ENCODE peak calls at places on chromosomes 3 and 15, in five cellular contexts. T, V, I, U and R are unnamed samples.

GRCh38 chr15:99051308-99051707 is 43.7 kb upstream of the PGPEP1L start:
- DNase-seq in I (no peak), V (no peak), U (no peak), T (no peak), R (no peak)

GRCh38 chr15:45705510-45706473 is 71.0 kb downstream of the SQOR start:
- DNase-seq in I (peak; percentile 62), V (peak; percentile 84), T (no peak), U (peak; percentile 48), R (no peak)

GRCh38 chr3:142288032-142288638 is 62.8 kb upstream of the GK5 start:
- DNase-seq in T (no peak), V (peak; percentile 20), U (no peak), I (no peak), R (no peak)

GRCh38 chr15:42711746-42712145 is 25.2 kb downstream of the CDAN1 start:
- DNase-seq in I (no peak), T (no peak), U (no peak), V (no peak), R (no peak)

GRCh38 chr3:49745986-49746385 is 22.2 kb upstream of the GMPPB start:
- DNase-seq in T (no peak), I (no peak), U (no peak), V (peak; percentile 57), R (no peak)

GRCh38 chr15:48868549-48868948 is 9.4 kb upstream of the EID1 start:
- DNase-seq in I (no peak), U (no peak), V (peak; percentile 81), T (no peak), R (no peak)

GRCh38 chr15:41506796-41507341 is 6.8 kb downstream of the LTK start:
- DNase-seq in U (no peak), I (no peak), T (no peak), V (no peak), R (no peak)

GRCh38 chr3:105232536-105232935 is 134.2 kb upstream of the ALCAM start:
- DNase-seq in U (no peak), V (no peak), I (no peak), T (no peak), R (no peak)

GRCh38 chr15:66852064-66852905 is 150.2 kb downstream of the SMAD6 start:
- DNase-seq in U (no peak), T (no peak), I (no peak), V (no peak), R (no peak)

GRCh38 chr3:16331319-16331883 is 66.4 kb downstream of the OXNAD1 start:
- DNase-seq in T (no peak), V (no peak), U (no peak), I (no peak), R (no peak)

DNA sequence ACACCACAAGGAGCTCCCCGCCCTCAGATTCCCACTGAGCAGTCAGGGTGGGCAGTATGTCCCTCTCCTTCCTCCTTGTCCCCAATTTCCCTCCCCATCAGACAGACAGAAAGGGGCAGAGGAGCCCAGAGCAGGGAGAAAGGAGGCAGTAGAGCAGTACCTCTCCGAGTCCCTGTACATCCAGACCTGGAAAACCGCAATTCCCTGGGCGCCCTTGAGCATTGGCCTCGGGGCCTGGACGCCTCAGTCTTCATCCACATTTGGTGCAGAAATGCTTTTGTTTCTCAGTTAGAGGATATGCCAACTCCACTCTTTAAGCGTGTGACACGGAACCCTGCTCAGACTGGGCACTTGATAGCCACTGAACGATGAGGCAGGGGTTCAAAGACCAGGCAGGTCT is 5.9 kb downstream of the ISG20 start:
- DNase-seq in I (no peak), V (no peak), T (no peak), U (no peak), R (no peak)
- TF ChIP-seq CTCF in I (no peak), V (no peak), T (no peak), U (no peak), R (no peak)

GRCh38 chr3:25018909-25019308 is 409.2 kb upstream of the RARB start:
- DNase-seq in U (no peak), T (no peak), V (no peak), I (no peak), R (no peak)

GRCh38 chr3:25019506-25019905 is 408.6 kb upstream of the RARB start:
- DNase-seq in U (no peak), T (no peak), V (no peak), I (no peak), R (no peak)

GRCh38 chr3:25027639-25028038 is 400.4 kb upstream of the RARB start:
- DNase-seq in T (no peak), V (no peak), U (no peak), I (no peak), R (no peak)

DNA sequence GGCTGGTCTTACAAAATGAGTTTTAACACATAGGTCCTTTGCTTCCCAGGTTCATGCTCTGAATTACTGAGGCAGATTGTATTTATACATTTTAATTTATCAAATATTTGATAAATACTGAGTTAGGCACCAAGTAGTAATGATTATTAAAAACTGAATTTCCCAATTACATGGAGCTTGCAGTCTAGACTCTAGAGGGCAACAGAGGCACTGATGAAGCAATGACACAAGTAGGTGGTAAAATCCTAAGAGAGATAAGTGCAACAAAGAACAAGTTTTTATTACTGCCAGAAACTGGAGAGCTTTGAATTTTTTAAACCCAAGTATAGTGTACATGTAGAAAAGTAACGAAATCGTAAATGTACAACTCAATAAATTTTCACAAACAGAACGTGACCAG is 406.2 kb upstream of the RARB start:
- DNase-seq in I (no peak), V (peak; percentile 64), T (no peak), U (no peak), R (no peak)
- TF ChIP-seq CTCF in I (no peak), V (peak; percentile 67), T (peak; percentile 84), U (no peak), R (peak; percentile 30)

DNA sequence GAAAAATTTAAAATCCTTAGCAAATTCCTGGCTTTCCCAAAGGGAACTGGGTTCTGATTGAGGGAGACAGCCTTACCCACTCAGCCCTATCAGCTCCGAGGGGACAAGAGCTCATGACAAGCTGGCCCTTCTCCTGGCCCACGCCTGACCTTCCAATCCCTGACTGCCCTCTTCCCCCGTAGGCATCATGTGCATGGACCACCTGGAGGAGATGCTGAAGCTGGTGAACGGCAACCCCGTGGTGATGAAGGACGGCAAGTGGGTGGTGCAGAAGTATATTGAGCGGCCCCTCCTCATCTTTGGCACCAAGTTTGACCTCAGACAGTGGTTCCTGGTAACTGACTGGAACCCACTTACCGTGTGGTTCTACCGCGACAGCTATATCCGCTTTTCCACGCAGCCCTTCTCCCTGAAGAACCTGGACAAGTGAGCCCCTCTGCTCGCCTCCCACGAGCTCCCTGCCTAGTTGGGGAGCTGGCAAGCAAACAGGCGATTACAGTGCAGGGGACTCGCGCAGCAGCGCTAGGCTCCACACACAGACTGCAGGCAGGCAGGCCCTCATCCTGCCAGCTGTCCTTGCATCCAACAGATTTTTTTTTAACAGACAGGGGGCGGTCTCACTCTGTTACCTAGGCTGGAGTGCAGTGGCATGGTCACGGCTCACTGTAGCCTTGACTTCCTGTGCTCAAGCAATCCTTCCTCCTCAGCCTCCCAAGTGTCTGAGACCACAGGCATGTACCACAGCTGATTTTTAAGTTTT is 16.8 kb downstream of the RPUSD3 start:
- DNase-seq in V (peak; percentile 30), I (no peak), U (no peak), T (no peak), R (no peak)
- TF ChIP-seq CTCF in V (peak; percentile 28), I (no peak), U (peak; percentile 14), T (peak; percentile 62), R (peak; percentile 28)

GRCh38 chr3:69385033-69385722 is 710 bp downstream of the FRMD4B start:
- DNase-seq in U (no peak), T (no peak), V (no peak), I (no peak), R (no peak)

GRCh38 chr3:69388241-69388640 is 2.4 kb upstream of the FRMD4B start:
- DNase-seq in T (no peak), U (no peak), V (no peak), I (no peak), R (no peak)

GRCh38 chr3:69386535-69387385 is 872 bp upstream of the FRMD4B start:
- DNase-seq in V (no peak), T (no peak), U (no peak), I (no peak), R (no peak)

GRCh38 chr3:69384379-69384778 is 1.5 kb downstream of the FRMD4B start:
- DNase-seq in V (no peak), U (no peak), I (no peak), T (no peak), R (no peak)

DNA sequence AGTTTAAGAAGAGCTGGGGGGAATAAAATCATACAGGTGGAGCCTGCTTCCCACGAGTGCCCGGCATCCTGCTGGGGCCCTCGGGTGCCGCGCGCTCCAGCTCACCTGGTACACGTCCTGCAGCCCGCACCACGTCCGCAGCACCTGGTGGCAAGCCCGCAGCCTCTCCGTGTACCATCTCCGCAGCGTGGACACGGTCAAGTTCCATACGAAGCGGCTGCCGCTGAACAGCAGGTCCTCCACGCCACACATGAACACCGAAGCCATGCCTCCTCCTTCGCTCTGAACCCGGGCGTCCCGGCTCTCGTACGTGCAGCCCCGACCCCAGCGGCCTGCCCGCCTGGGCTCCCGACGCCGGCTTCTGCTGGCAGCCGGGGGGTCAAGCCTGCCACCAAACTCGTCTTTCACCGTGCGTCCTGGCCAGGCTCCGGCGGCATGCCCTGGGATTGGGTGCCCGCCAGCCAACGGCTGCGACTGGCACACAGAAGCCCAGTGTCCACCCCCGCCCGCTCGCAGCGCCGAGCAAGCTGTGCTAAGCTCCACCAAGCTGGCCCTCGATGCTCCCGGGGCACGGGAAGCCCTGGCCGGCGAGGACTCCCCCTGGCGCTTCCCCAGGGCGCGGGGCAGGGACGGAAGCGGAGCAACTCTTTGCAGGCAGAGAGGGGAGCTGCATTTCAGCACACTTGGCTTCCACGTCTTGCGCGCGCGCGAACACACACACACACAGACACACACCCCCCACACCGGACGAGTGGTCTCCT is at the start of gene FRMD4B:
- DNase-seq in U (peak; percentile 26), V (peak; percentile 18), T (peak; percentile 91), I (no peak), R (peak; percentile 22)
- TF ChIP-seq CTCF in U (peak; percentile 22), V (no peak), T (peak; percentile 70), I (no peak), R (no peak)

DNA sequence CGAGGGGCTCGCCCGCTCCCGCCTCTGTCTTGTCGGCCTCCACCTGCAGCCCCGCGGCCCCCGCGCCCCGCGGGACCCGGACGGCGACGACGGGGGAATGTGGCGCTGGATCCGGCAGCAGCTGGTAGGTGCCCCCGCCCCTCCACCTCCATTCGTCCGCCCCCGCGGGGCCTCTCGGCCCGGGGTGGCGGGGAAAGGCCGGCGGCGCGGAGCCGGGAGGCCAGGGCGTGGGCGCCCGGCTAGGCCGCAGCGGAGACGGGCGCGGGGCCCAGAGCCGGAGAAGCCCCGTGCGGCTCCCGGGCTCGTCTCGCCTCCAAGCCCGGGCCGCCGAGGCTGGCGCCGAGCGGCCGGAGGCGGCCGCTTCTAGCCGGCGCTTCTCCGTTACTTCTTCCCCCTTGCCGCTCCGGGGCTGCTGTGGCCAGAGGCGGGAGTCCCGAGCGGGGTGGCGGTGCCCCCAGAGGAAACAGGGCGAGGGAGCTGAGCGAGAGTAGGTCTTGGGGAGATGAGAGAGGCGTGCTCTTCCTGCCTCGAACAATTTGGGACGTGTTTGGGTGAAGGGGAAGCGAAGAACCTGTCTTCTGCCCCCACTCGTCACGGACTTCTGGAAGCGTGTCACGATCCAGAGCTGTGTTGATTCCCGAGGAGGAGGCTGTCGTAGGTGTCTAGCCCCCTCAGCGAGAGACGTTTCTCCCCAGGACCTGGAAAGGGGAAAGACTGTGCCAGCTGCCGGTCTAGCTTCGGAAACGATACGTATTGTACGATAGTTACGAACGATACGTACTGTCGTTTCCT is 555 bp downstream of the ATP11B start:
- DNase-seq in U (peak; percentile 44), V (peak; percentile 36), T (no peak), I (no peak), R (no peak)
- TF ChIP-seq CTCF in U (no peak), V (no peak), T (peak; percentile 4), I (no peak), R (no peak)

GRCh38 chr3:37985637-37986320 is 4.8 kb upstream of the VILL start:
- DNase-seq in I (no peak), T (no peak), U (no peak), V (no peak), R (no peak)
- TF ChIP-seq CTCF in I (no peak), T (peak; percentile 29), U (no peak), V (peak; percentile 5), R (no peak)